ENCODE peak calls at places on chromosomes 3 and 15, in seven cellular contexts. P is transverse colon, C is AG04450, H is coronary artery, Y is stomach, R is left lung, B is neural progenitor cell. Q is an unnamed sample.

GRCh38 chr15:37138586-37138985 is 38.2 kb upstream of the MEIS2 start:
- DNase-seq in R (no peak), P (no peak), C (no peak), B (no peak), Y (no peak), H (no peak), Q (no peak)

GRCh38 chr15:23644829-23645228 is 2.8 kb downstream of the MAGEL2 start:
- DNase-seq in C (no peak), Y (no peak), B (no peak), H (no peak), R (no peak), P (no peak), Q (no peak)

GRCh38 chr3:124492824-124493223 is 237.4 kb upstream of the UMPS start:
- DNase-seq in P (peak), B (no peak), H (no peak), C (peak), Y (peak), R (no peak), Q (peak)

GRCh38 chr3:126456211-126456610 is 19.5 kb downstream of the ZXDC start:
- DNase-seq in B (no peak), R (no peak), C (no peak), H (peak), Y (no peak), P (no peak), Q (no peak)

GRCh38 chr15:76976572-76977270 is 18.2 kb upstream of the PSTPIP1 start:
- DNase-seq in C (no peak), Y (no peak), R (no peak), B (no peak), P (no peak), H (no peak), Q (no peak)

GRCh38 chr3:150790621-150791020 is 27.7 kb upstream of the SIAH2 start:
- DNase-seq in H (no peak), B (no peak), Y (no peak), C (no peak), P (no peak), R (no peak), Q (no peak)

GRCh38 chr15:92821491-92822116 is 78.5 kb upstream of the CHD2 start:
- DNase-seq in P (no peak), C (no peak), H (no peak), Y (no peak), R (peak), B (no peak), Q (no peak)

GRCh38 chr3:13555753-13556152 is 6.8 kb downstream of the FBLN2 start:
- DNase-seq in R (no peak), P (no peak), Y (no peak), B (no peak), H (no peak), C (no peak), Q (no peak)

GRCh38 chr15:40217166-40217785 is 21.6 kb upstream of the PAK6 start:
- DNase-seq in Y (peak), H (no peak), B (peak), R (no peak), P (peak), C (peak), Q (no peak)

GRCh38 chr3:149494759-149495580 is 20.5 kb downstream of the TM4SF4 start:
- DNase-seq in P (no peak), C (no peak), B (no peak), R (no peak), H (no peak), Y (no peak), Q (no peak)

GRCh38 chr15:88269371-88270062 is 13.0 kb upstream of the NTRK3 start:
- DNase-seq in B (no peak), R (no peak), H (no peak), P (no peak), Y (no peak), C (no peak), Q (no peak)

GRCh38 chr3:177364236-177364635 is 167.0 kb upstream of the TBL1XR1 start:
- DNase-seq in H (no peak), Y (no peak), R (no peak), B (no peak), P (no peak), C (no peak), Q (no peak)

GRCh38 chr3:41673643-41674042 is 288.3 kb downstream of the ULK4 start:
- DNase-seq in R (no peak), H (no peak), P (no peak), C (peak), Y (no peak), B (no peak), Q (no peak)

GRCh38 chr3:59734061-59734460 is 684.2 kb upstream of the CFAP20DC start:
- DNase-seq in R (no peak), H (no peak), P (no peak), C (no peak), B (no peak), Y (no peak), Q (no peak)

GRCh38 chr15:61079529-61079928 is 149.6 kb downstream of the RORA start:
- DNase-seq in Y (no peak), B (no peak), H (no peak), R (no peak), P (no peak), C (no peak), Q (no peak)

GRCh38 chr3:98010194-98010882 is 24.8 kb downstream of the GABRR3 start:
- DNase-seq in C (no peak), R (no peak), P (no peak), B (no peak), H (no peak), Y (no peak), Q (no peak)

GRCh38 chr3:46097691-46098241 is 70.5 kb upstream of the XCR1 start:
- DNase-seq in Y (no peak), B (no peak), H (no peak), R (no peak), P (no peak), C (no peak), Q (no peak)

GRCh38 chr3:51977449-51978142 is 2.7 kb downstream of the ABHD14A start:
- DNase-seq in R (no peak), B (no peak), C (no peak), H (no peak), Y (no peak), P (no peak), Q (peak)

GRCh38 chr3:144549161-144549560 is 577.5 kb downstream of the DIPK2A start:
- DNase-seq in H (no peak), R (no peak), P (no peak), B (peak), C (no peak), Y (no peak), Q (no peak)

GRCh38 chr15:25179673-25180511 is 225.1 kb downstream of the SNRPN start:
- DNase-seq in C (no peak), Y (peak), R (peak), P (peak), H (no peak), B (no peak), Q (peak)

DNA sequence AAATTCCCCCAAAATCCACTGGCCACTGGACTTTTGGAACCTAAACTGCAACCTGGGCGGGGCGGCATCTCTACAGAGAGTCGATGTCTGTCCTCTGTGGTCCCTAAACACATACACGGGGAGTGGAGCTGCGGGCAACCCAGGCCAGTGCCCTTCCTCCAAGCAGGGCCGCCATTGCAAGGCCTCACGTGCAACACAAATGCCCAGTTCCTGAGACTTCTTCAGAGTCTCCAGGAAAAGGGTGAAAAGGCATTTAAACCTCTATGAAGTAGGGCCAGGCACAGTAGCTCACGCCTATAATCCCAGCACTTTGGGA is 4.9 kb downstream of the MUC4 start:
- DNase-seq in R (no peak), B (no peak), P (peak), Y (no peak), H (no peak), C (no peak), Q (no peak)
- H3K27ac ChIP-seq in R (no peak), B (no peak), P (peak), Y (peak), H (no peak), C (no peak), Q (no peak)

GRCh38 chr15:79858469-79858868 is 38.3 kb downstream of the MTHFS start:
- DNase-seq in B (no peak), C (no peak), P (no peak), R (no peak), H (no peak), Y (no peak), Q (no peak)

GRCh38 chr15:79849789-79850188 is 47.0 kb downstream of the MTHFS start:
- DNase-seq in Y (peak), H (no peak), B (peak), P (no peak), C (no peak), R (no peak), Q (no peak)

GRCh38 chr15:79853492-79854328 is 43.1 kb downstream of the MTHFS start:
- DNase-seq in P (peak), R (peak), C (peak), Y (peak), B (peak), H (no peak), Q (peak)
- H3K4me3 ChIP-seq in P (no peak), R (no peak), C (no peak), Y (no peak), B (no peak), H (no peak), Q (no peak)

GRCh38 chr15:33242165-33242564 is 47.7 kb upstream of the FMN1 start:
- DNase-seq in C (no peak), R (peak), B (no peak), Y (no peak), H (no peak), P (no peak), Q (no peak)

GRCh38 chr15:33244471-33244870 is 50.0 kb upstream of the FMN1 start:
- DNase-seq in H (no peak), Y (no peak), P (no peak), C (no peak), B (no peak), R (no peak), Q (no peak)

GRCh38 chr15:33243869-33244268 is 49.4 kb upstream of the FMN1 start:
- DNase-seq in C (no peak), P (no peak), R (no peak), B (no peak), Y (no peak), H (no peak), Q (no peak)

GRCh38 chr15:33243393-33243792 is 48.9 kb upstream of the FMN1 start:
- DNase-seq in C (no peak), H (no peak), B (no peak), P (no peak), Y (no peak), R (no peak), Q (no peak)

DNA sequence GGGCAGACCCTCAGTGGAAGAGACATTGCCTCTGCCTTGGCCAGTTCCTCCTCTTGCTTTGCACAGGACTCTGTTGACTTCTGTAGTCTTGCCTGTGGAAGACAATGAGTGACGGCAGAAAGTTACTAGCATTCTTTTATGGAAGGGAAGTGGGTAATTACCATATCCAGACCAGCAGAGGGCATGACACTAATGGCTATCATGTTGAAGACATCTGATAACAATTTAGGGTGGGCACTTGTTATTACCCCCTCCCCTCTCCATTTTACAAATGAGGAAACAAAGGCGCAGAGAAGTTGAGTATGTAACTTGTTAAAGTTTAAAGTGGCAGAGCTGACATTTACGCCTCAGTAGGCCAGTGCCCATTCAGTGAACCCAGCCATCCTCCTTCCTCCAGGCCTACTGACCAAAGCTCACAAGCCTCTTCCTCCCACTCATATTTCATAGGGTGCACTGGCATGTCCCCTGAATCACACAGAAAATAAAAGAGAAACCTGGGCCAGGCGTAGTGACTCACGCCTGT is 48.2 kb upstream of the FMN1 start:
- DNase-seq in R (no peak), B (peak), Y (no peak), C (no peak), P (no peak), H (no peak), Q (no peak)
- TF ChIP-seq CTCF in R (no peak), B (peak), Y (no peak), C (peak), P (peak), H (no peak), Q (no peak)

DNA sequence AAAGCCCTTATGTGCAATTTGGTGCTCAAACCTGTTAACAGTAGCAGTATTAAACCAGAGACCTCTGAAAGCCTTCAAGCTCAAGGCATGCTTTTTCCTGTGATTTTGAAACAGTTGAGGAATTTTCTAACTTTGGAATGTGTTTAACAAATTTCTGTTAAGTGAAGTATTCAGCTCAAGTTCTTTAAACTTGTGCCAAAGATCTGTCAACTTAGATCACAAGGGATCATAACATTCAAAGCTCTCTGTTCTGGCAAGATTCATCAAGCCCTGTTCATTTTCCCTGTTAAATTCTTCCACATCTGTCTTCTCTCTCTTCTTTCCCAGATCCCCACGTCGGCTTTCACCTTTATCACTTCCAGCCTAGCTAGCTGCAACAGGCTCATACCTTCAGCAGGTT is 28.8 kb upstream of the RYK start:
- DNase-seq in C (no peak), B (no peak), R (no peak), P (no peak), Y (no peak), H (no peak), Q (no peak)
- H3K27ac ChIP-seq in C (no peak), B (no peak), R (no peak), P (no peak), Y (no peak), H (no peak), Q (no peak)

GRCh38 chr3:18441521-18441920 is 16.4 kb upstream of the SATB1 start:
- DNase-seq in R (no peak), H (no peak), Y (no peak), C (no peak), B (no peak), P (no peak), Q (no peak)
- H3K4me3 ChIP-seq in R (no peak), H (no peak), Y (no peak), C (no peak), B (no peak), P (no peak), Q (no peak)

DNA sequence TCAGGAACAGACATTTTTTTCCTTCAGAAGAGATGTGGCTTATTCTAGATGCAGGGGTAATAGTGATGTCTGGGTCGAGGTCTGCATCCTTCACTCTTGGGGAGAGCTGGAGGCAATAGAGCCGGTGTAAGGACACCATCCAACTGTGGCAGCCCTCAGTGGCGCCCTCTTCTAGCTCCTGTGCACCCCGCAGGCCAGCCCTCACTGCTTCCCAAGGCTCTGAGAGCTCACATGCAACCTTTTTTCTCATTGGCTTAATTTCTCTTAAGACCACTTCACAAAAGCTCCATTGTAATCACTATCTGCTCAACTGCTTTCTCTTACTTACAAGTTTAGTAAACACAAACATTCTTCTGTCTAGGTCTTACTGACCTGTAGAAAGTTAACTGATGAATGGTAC is 3.9 kb upstream of the VPS8 start:
- DNase-seq in Y (no peak), C (no peak), B (peak), R (no peak), H (no peak), P (no peak), Q (no peak)
- TF ChIP-seq CTCF in Y (no peak), C (peak), B (peak), R (no peak), H (no peak), P (no peak), Q (no peak)

DNA sequence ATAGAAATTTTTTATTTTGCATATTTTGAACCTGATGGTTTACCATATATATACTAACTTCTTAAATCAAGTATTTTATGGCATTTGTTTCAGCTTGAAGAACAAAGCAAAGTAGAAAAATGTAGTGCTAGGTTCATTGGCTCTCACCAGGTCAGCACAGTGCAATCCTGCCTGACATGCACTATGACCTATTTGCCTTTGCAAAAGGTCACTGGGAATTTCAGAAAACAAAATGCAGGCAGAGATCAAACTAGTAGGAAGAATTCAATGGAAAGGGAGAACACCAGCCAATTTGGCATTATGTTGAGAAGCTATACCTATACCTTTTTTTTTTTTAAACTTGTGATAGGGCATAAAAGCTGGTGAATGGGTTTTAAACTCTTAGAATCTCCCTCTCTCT is 329.8 kb upstream of the SGO1 start:
- DNase-seq in H (no peak), B (no peak), C (no peak), P (no peak), Y (no peak), R (no peak), Q (no peak)
- H3K27ac ChIP-seq in H (no peak), B (no peak), C (no peak), P (no peak), Y (no peak), R (no peak), Q (no peak)

DNA sequence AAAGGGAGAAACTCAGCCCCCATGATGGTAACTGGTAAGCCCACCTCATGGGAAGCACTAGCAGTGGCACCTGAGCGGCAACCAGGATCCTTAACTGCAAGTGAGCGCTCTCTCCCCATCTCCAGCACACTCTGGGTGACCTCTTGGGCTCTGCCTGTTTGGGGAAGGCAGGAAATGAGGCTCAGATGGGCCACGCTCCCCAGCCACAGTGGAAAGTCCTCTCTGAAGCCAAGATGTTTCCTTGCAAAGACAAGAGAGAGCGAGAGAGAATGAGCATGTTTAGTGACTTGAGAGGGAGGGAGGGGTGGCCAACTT is 289.0 kb downstream of the UACA start:
- DNase-seq in Y (no peak), P (no peak), R (no peak), B (no peak), C (no peak), H (no peak), Q (no peak)
- H3K4me3 ChIP-seq in Y (peak), P (no peak), R (peak), B (no peak), C (peak), H (peak), Q (no peak)

DNA sequence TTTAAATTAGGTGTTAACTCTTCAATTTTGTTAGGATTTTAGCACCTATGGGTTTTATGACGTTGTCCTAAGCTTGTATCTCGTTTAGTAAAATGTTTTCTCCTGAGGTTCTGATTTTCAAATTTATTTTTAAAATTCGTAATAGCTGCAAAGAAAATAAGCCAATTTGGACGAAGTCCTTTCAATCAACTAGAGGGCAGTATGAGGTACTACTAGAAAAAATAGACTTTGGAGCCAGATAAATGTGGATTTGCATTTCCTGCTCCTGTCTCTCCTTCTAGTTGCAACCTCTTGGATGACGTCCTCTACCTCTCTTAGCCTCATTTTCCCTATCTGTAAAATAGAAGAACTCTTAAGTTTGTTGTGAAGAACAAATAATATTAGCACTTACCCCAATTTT is 81.1 kb downstream of the SLTM start:
- DNase-seq in Y (no peak), C (no peak), R (no peak), B (no peak), P (no peak), H (no peak), Q (no peak)
- TF ChIP-seq CTCF in Y (no peak), C (no peak), R (no peak), B (peak), P (no peak), H (no peak), Q (no peak)

Q was measured in pancreas.